ENCODE peak calls at places on chromosomes 3 and 15, in nine cellular contexts. E is mesothelial cell of epicardium, T is fibroblast of mammary gland, W is MCF 10A, Q is H9, R is hepatocyte, Y is tibial nerve, P is NB4, N is omental fat pad. J is an unnamed sample.

GRCh38 chr3:124260206-124260915 is 268.4 kb upstream of the ROPN1 start:
- DNase-seq in E (no peak), T (peak), W (peak), Q (no peak), R (no peak), Y (no peak), P (peak), N (no peak), J (no peak)

GRCh38 chr15:67899596-67900283 is 59.9 kb upstream of the RNU6-1 start:
- DNase-seq in E (no peak), T (no peak), W (no peak), Q (no peak), R (peak), Y (no peak), P (no peak), N (no peak), J (no peak)

GRCh38 chr15:42053914-42054313 is 33.1 kb upstream of the PLA2G4E start:
- DNase-seq in E (no peak), T (no peak), W (no peak), Q (no peak), R (no peak), Y (no peak), P (no peak), N (no peak), J (no peak)

GRCh38 chr15:80953953-80954778 is 35.5 kb downstream of the MESD start:
- DNase-seq in E (no peak), T (no peak), W (peak), Q (peak), R (no peak), Y (no peak), P (no peak), N (no peak), J (no peak)

GRCh38 chr3:65953881-65954733 is 84.6 kb downstream of the MAGI1 start:
- DNase-seq in E (no peak), T (no peak), W (no peak), Q (no peak), R (peak), Y (no peak), P (no peak), N (no peak), J (no peak)

GRCh38 chr3:43638594-43639447 is 17.0 kb upstream of the ANO10 start:
- DNase-seq in E (no peak), T (no peak), W (peak), Q (peak), R (peak), Y (no peak), P (peak), N (no peak), J (no peak)

GRCh38 chr15:28909958-28910500 is 24.3 kb downstream of the APBA2 start:
- DNase-seq in E (no peak), T (no peak), W (no peak), Q (no peak), R (no peak), Y (no peak), P (no peak), N (no peak), J (no peak)

GRCh38 chr3:158788446-158788845 is 13.4 kb upstream of the MFSD1 start:
- DNase-seq in E (no peak), T (peak), W (no peak), Q (no peak), R (no peak), Y (no peak), P (no peak), N (no peak), J (no peak)

GRCh38 chr3:5038243-5038642 is 59.0 kb downstream of the BHLHE40 start:
- DNase-seq in E (no peak), T (peak), W (no peak), Q (no peak), R (no peak), Y (no peak), P (peak), N (no peak), J (no peak)

GRCh38 chr3:124298951-124299350 is 307.0 kb upstream of the ROPN1 start:
- DNase-seq in E (no peak), T (no peak), W (no peak), Q (no peak), R (no peak), Y (no peak), P (no peak), N (no peak), J (no peak)

GRCh38 chr3:155979746-155980145 is 109.3 kb downstream of the GMPS start:
- DNase-seq in E (no peak), T (no peak), W (no peak), Q (no peak), R (no peak), Y (no peak), P (no peak), N (no peak), J (no peak)

GRCh38 chr15:78929536-78930264 is 15.1 kb downstream of the CTSH start:
- DNase-seq in E (no peak), T (no peak), W (no peak), Q (no peak), R (no peak), Y (no peak), P (no peak), N (no peak), J (no peak)

GRCh38 chr3:56421205-56421604 is 47.1 kb downstream of the ERC2 start:
- DNase-seq in E (no peak), T (peak), W (peak), Q (no peak), R (no peak), Y (no peak), P (no peak), N (no peak), J (no peak)

GRCh38 chr3:9121366-9121765 is 128.1 kb downstream of the SRGAP3 start:
- DNase-seq in E (no peak), T (no peak), W (no peak), Q (no peak), R (no peak), Y (no peak), P (no peak), N (no peak), J (no peak)

GRCh38 chr15:90376789-90377188 is 11.3 kb upstream of the IQGAP1 start:
- DNase-seq in E (no peak), T (no peak), W (no peak), Q (no peak), R (no peak), Y (no peak), P (peak), N (no peak), J (peak)

GRCh38 chr15:66275352-66275751 is 18.0 kb upstream of the DIS3L start:
- DNase-seq in E (no peak), T (no peak), W (no peak), Q (no peak), R (no peak), Y (no peak), P (no peak), N (no peak), J (no peak)

GRCh38 chr15:72375501-72375845 is 341 bp downstream of the HEXA start:
- DNase-seq in E (no peak), T (no peak), W (no peak), Q (no peak), R (no peak), Y (no peak), P (peak), N (no peak), J (no peak)

DNA sequence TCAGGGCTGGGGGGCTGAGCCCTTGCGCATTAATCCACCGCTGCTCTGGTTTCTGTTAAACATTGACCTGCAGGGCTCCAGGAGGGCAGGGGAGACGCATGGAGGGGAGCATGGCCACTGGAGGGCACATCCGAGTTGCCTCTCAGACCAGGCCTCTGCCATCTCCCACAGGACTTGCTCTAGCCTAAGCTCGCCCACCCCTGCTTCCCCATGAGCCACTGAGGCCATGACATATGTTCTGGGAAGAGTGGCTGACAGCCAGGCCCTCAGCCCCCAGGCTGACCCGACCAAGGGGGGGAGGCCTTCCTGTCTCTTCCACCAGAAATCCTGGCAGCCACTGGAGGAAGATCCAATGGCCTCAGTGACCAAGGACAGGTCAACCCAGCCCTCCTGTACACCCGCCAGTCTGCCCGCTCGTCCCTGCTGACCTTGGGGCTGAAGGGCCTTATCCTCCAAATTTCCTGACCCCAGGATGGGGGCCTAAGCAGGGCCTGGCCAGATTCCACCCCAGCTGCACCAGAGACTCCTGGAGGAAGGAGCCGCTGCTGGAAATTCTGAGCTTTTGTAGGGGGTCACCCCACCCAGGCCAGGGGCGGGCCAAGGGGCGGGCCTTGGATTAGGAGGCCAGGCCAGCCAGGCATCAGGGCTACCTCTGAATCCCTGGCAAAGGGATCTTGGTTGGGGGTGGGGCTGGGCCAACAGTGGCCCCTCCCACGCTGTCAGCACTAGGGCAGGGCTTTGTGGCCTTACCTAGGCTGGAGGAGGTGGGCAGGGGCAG is at the start of gene HYAL1:
- DNase-seq in E (no peak), T (peak), W (peak), Q (peak), R (peak), Y (peak), P (peak), N (no peak), J (no peak)
- TF ChIP-seq CTCF in E (no peak), T (peak), W (no peak), Q (peak), R (peak), Y (no peak), P (no peak), N (no peak), J (no peak)

GRCh38 chr3:45499529-45499928 is 95.0 kb upstream of the LIMD1 start:
- DNase-seq in E (no peak), T (peak), W (peak), Q (no peak), R (peak), Y (no peak), P (peak), N (no peak), J (no peak)
- TF ChIP-seq CTCF in E (peak), T (peak), W (peak), Q (peak), R (peak), Y (peak), P (no peak), N (no peak), J (peak)

GRCh38 chr15:69036856-69037255 is 22.4 kb downstream of the NOX5 start:
- DNase-seq in E (no peak), T (no peak), W (no peak), Q (no peak), R (no peak), Y (no peak), P (no peak), N (no peak), J (no peak)

GRCh38 chr15:69037482-69037881 is 23.0 kb downstream of the NOX5 start:
- DNase-seq in E (no peak), T (no peak), W (no peak), Q (no peak), R (no peak), Y (no peak), P (no peak), N (no peak), J (no peak)

GRCh38 chr15:69035918-69036258 is 21.4 kb downstream of the NOX5 start:
- DNase-seq in E (no peak), T (no peak), W (no peak), Q (no peak), R (no peak), Y (no peak), P (no peak), N (no peak), J (no peak)

GRCh38 chr15:69034352-69034751 is 19.9 kb downstream of the NOX5 start:
- DNase-seq in E (no peak), T (peak), W (peak), Q (no peak), R (no peak), Y (no peak), P (peak), N (no peak), J (no peak)

DNA sequence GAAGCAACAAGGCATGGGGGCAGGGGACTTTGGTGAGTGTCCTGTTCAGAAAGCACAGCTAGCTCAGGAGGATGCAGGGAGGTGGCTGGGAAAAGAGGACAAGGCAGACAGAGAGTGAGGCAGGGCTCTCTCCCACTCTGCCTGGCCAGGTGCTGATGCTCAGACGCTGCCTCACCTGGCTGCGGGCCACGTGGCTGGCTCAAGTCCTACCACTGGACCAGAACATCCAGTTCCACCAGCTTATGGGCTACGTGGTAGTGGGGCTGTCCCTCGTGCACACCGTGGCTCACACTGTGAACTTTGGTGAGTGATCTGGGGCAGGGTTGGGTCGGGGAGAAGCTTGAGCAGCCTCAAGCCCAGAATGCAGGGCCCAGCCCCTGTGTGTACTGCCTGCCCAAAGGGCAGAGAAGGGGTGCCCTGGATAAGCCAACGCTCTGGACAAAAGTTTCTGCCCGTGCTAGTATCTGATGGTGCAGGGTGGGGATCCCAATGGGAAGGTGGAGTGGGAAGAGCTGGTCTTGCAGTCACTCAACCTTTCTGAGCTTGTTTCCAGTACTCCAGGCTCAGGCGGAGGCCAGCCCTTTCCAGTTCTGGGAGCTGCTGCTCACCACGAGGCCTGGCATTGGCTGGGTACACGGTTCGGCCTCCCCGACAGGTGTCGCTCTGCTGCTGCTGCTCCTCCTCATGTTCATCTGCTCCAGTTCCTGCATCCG is 20.9 kb downstream of the NOX5 start:
- DNase-seq in E (no peak), T (no peak), W (peak), Q (peak), R (peak), Y (no peak), P (no peak), N (no peak), J (no peak)
- TF ChIP-seq CTCF in E (no peak), T (no peak), W (peak), Q (peak), R (peak), Y (no peak), P (no peak), N (no peak), J (no peak)

GRCh38 chr3:86785381-86785780 is 205.6 kb downstream of the VGLL3 start:
- DNase-seq in E (no peak), T (peak), W (peak), Q (no peak), R (peak), Y (no peak), P (no peak), N (no peak), J (no peak)
- TF ChIP-seq CTCF in E (peak), T (peak), W (peak), Q (peak), R (peak), Y (peak), P (no peak), N (no peak), J (no peak)

DNA sequence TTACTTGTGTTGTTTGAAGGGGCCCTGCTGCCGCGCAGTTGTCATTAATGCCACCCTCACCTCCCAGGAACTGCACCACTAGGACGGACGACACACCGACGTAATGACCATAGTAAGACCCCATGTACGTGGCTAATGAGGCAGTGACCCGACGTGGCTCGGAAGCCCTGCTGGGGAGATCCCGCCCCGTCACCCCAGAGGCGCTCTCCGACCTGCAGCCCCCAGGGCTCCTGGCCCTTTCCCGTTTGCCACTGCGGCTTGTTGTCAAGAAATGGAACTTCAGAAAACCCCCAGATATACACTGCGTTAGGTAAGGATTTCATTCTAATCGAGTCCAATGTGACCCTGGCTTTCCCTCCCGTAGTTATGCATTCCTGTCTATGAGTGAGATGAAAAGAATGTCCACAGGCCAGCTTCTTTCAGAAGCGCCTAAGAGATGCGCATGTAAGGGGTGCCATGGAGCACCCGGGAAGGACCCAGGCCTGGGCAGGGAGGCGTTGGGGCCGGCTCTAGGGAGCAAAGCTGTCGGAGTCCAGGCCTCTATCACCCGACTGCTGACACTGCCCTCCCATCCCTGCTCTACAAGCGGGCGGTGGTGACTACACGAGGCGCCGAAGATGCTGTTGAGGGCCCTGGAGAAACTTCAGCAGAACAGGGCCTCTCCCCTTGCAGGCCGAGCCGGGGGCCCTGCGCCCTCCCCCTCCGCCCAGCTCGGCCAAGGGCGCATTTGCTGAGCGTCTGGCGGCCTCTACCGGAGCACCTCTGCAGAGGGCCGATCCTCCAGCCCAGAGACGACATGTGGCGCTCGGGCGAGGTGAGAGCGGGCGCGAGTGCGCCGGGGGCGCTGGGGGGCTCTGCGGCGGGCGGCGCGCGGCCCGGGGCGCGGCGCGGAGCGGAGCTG is at the start of gene GABRA5:
- DNase-seq in E (no peak), T (no peak), W (no peak), Q (peak), R (peak), Y (no peak), P (no peak), N (no peak), J (no peak)
- TF ChIP-seq CTCF in E (no peak), T (no peak), W (no peak), Q (peak), R (peak), Y (peak), P (no peak), N (no peak), J (no peak)

J was measured in natural killer cell.